ENCODE peak calls at places on chromosomes 7 and 10, in four cellular contexts. R, T, X and C are unnamed samples.

GRCh38 chr7:45598697-45599520 is 24.7 kb downstream of the ADCY1 start:
- DNase-seq in T (no peak), R (no peak), X (no peak), C (no peak)

GRCh38 chr7:129652914-129653313 is 41.4 kb downstream of the NRF1 start:
- DNase-seq in R (no peak), X (no peak), T (no peak), C (no peak)

GRCh38 chr7:122219253-122219865 is 75.3 kb upstream of the AASS start:
- DNase-seq in T (no peak), X (peak), R (no peak), C (peak)

GRCh38 chr7:131538791-131539179 is 17.6 kb downstream of the PODXL start:
- DNase-seq in T (no peak), X (no peak), R (no peak), C (no peak)

GRCh38 chr7:81803267-81803666 is 33.4 kb upstream of the HGF start:
- DNase-seq in T (no peak), R (no peak), X (no peak), C (no peak)

GRCh38 chr7:31316876-31317275 is 23.6 kb downstream of the NEUROD6 start:
- DNase-seq in R (no peak), X (no peak), T (no peak), C (no peak)

GRCh38 chr10:101008823-101009423 is 9.3 kb downstream of the LZTS2 start:
- DNase-seq in X (peak), T (no peak), R (no peak), C (no peak)

GRCh38 chr10:114648368-114648767 is 9.7 kb downstream of the ABLIM1 start:
- DNase-seq in T (no peak), X (peak), R (no peak), C (no peak)

GRCh38 chr7:132125872-132126595 is 450.2 kb downstream of the PLXNA4 start:
- DNase-seq in X (no peak), T (no peak), R (no peak), C (no peak)

GRCh38 chr7:124085168-124085567 is 52.3 kb upstream of the TMEM229A start:
- DNase-seq in T (no peak), X (no peak), R (no peak), C (no peak)

GRCh38 chr10:72276421-72277339 is 3.0 kb downstream of the DDIT4 start:
- DNase-seq in X (peak), T (no peak), R (no peak), C (no peak)

GRCh38 chr10:127506094-127506493 is 43.0 kb upstream of the NPS start:
- DNase-seq in X (no peak), T (no peak), R (no peak), C (no peak)

GRCh38 chr7:47811632-47812380 is 136.5 kb downstream of the PKD1L1 start:
- DNase-seq in T (no peak), X (no peak), R (no peak), C (no peak)

GRCh38 chr7:117829450-117829849 is 43.8 kb downstream of the CTTNBP2 start:
- DNase-seq in T (no peak), R (no peak), X (no peak), C (no peak)

GRCh38 chr7:76280408-76280807 is 22.1 kb upstream of the HSPB1 start:
- DNase-seq in T (no peak), X (no peak), R (no peak), C (no peak)

GRCh38 chr7:45597286-45597984 is 23.3 kb downstream of the ADCY1 start:
- DNase-seq in R (no peak), T (no peak), X (no peak), C (no peak)

GRCh38 chr10:33325929-33326328 is 8.5 kb downstream of the NRP1 start:
- DNase-seq in T (no peak), X (no peak), R (no peak), C (peak)

GRCh38 chr10:95508730-95509129 is 52.4 kb downstream of the SORBS1 start:
- DNase-seq in R (no peak), T (no peak), X (peak), C (no peak)

GRCh38 chr7:47688311-47689100 is 106.6 kb upstream of the TNS3 start:
- DNase-seq in R (no peak), T (no peak), X (peak), C (no peak)

GRCh38 chr7:99459087-99459486 is 6.9 kb downstream of the ATP5MF start:
- DNase-seq in R (no peak), T (no peak), X (peak), C (peak)

GRCh38 chr7:585229-585711 is 65.6 kb upstream of the PDGFA start:
- DNase-seq in X (no peak), T (peak), R (peak), C (no peak)

GRCh38 chr10:126423779-126424491 is 35.7 kb upstream of the ADAM12 start:
- DNase-seq in X (no peak), T (no peak), R (no peak), C (no peak)

GRCh38 chr7:158308001-158308400 is 279.6 kb downstream of the PTPRN2 start:
- DNase-seq in T (no peak), X (no peak), R (no peak), C (no peak)

GRCh38 chr7:49797987-49798660 is 24.7 kb downstream of the VWC2 start:
- DNase-seq in T (no peak), R (no peak), X (no peak), C (no peak)

GRCh38 chr7:76396039-76396732 is 13.3 kb downstream of the SSC4D start:
- DNase-seq in X (no peak), R (no peak), T (no peak), C (no peak)

GRCh38 chr10:1404236-1404952 is 332.9 kb downstream of the ADARB2 start:
- DNase-seq in R (no peak), T (no peak), X (no peak), C (no peak)

GRCh38 chr7:154795437-154795836 is 207.5 kb downstream of the PAXIP1 start:
- DNase-seq in R (no peak), X (no peak), T (no peak), C (no peak)

GRCh38 chr7:127833641-127834040 is 181.6 kb downstream of the SND1 start:
- DNase-seq in R (no peak), X (no peak), T (no peak), C (no peak)

GRCh38 chr7:3722396-3722846 is 421.4 kb downstream of the SDK1 start:
- DNase-seq in T (peak), R (no peak), X (peak), C (peak)

GRCh38 chr7:50805425-50806130 is 22.9 kb upstream of the GRB10 start:
- DNase-seq in R (no peak), T (no peak), X (no peak), C (no peak)

GRCh38 chr10:75234683-75235374 is 928 bp downstream of the COMTD1 start:
- DNase-seq in T (peak), X (no peak), R (no peak), C (no peak)

GRCh38 chr7:27647052-27647451 is 15.6 kb downstream of the HIBADH start:
- DNase-seq in X (no peak), R (no peak), T (no peak), C (no peak)

DNA sequence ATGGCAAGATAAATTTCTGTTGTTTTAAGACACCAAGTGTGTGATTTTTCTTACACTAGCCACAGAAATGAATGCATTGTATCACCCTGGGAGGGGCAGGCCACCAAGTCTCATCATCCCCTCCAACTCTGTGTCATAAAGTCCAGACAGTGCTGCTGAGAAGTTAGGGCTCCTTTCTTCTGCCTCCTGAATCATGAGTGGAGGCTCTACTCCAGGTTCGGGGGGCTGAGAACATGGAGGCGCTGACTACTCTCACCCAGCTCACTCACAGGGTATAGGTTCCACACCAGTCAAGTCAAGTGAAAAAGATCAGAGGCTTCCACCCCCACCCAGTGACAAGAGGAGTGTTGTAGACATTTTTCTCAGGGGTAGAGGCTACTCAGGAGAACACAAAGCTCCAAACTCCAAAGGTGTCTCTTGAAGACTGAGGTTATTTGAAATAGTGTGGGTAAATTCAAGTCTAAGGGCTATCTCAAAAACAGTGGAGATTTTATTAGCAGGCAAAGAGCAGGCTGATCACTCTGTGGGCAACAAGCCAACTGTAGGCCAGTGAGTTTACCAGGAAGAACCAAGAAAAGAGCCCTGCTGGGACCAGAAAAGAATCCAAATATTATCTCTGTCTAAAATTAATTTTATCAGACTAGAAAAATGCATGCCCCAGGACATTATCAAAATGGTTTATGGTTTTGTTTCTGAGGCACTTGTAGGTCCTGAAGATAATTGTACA is 118.6 kb upstream of the RET start:
- DNase-seq in T (no peak), X (no peak), R (no peak), C (no peak)
- TF ChIP-seq FOXK2 in T (no peak), X (no peak), R (no peak), C (no peak)

GRCh38 chr10:91621483-91622113 is 11.3 kb downstream of the PPP1R3C start:
- DNase-seq in X (no peak), R (no peak), T (no peak), C (no peak)

GRCh38 chr10:91614254-91614624 is 18.6 kb downstream of the PPP1R3C start:
- DNase-seq in X (no peak), T (no peak), R (no peak), C (no peak)

GRCh38 chr10:91616124-91616523 is 16.7 kb downstream of the PPP1R3C start:
- DNase-seq in X (no peak), R (no peak), T (no peak), C (no peak)

GRCh38 chr10:91613411-91614253 is 19.2 kb downstream of the PPP1R3C start:
- DNase-seq in T (no peak), R (no peak), X (no peak), C (no peak)

GRCh38 chr10:91617073-91617580 is 15.7 kb downstream of the PPP1R3C start:
- DNase-seq in X (no peak), R (no peak), T (no peak), C (no peak)
- TF ChIP-seq FOXK2 in X (no peak), R (no peak), T (no peak), C (no peak)

GRCh38 chr7:156818133-156818532 is 74.8 kb downstream of the LMBR1 start:
- DNase-seq in X (peak), T (no peak), R (no peak), C (no peak)

GRCh38 chr7:156820445-156821063 is 72.4 kb downstream of the LMBR1 start:
- DNase-seq in X (no peak), T (no peak), R (no peak), C (no peak)

GRCh38 chr7:156827587-156828203 is 65.3 kb downstream of the LMBR1 start:
- DNase-seq in R (no peak), T (no peak), X (no peak), C (peak)

GRCh38 chr7:156819733-156820295 is 73.2 kb downstream of the LMBR1 start:
- DNase-seq in R (no peak), T (peak), X (no peak), C (no peak)

GRCh38 chr7:156823441-156823840 is 69.5 kb downstream of the LMBR1 start:
- DNase-seq in X (no peak), T (no peak), R (no peak), C (no peak)
- TF ChIP-seq FOXK2 in X (no peak), T (no peak), R (no peak), C (no peak)

GRCh38 chr10:77421576-77421975 is 216.0 kb downstream of the KCNMA1 start:
- DNase-seq in X (no peak), R (no peak), T (no peak), C (no peak)
- TF ChIP-seq FOXK2 in X (no peak), R (no peak), T (no peak), C (no peak)